ENCODE peak calls at places on chromosome 4, in nine cellular contexts. R is astrocyte of the spinal cord, S is keratinocyte, D is upper lobe of right lung, F is heart left ventricle, A is Panc1, I is right lobe of liver, Y is B cell, J is left lung. T is an unnamed sample.

GRCh38 chr4:113773756-113774155 is 12.2 kb upstream of the CAMK2D start:
- DNase-seq in S (no peak), A (no peak), Y (no peak), F (no peak), I (no peak), J (no peak), R (no peak), D (no peak), T (no peak)

GRCh38 chr4:29927895-29928294 is 792.3 kb upstream of the PCDH7 start:
- DNase-seq in J (no peak), Y (no peak), I (no peak), A (no peak), S (no peak), R (no peak), D (no peak), F (no peak), T (no peak)

GRCh38 chr4:20532871-20533870 is 167.1 kb upstream of the PACRGL start:
- DNase-seq in R (peak; percentile 61), J (no peak), Y (no peak), I (no peak), F (no peak), A (no peak), S (no peak), D (no peak), T (no peak)

GRCh38 chr4:23382880-23383279 is 507.0 kb downstream of the PPARGC1A start:
- DNase-seq in Y (no peak), A (no peak), R (peak; percentile 23), F (no peak), J (no peak), S (no peak), I (no peak), D (no peak), T (no peak)

GRCh38 chr4:84751707-84752106 is 168.8 kb downstream of the CDS1 start:
- DNase-seq in J (no peak), R (no peak), A (no peak), Y (no peak), I (no peak), F (no peak), D (no peak), S (no peak), T (no peak)

GRCh38 chr4:180150818-180151217 is 2092.4 kb upstream of the TENM3 start:
- DNase-seq in Y (no peak), D (no peak), J (no peak), A (no peak), I (no peak), S (no peak), F (no peak), R (peak; percentile 13), T (no peak)

GRCh38 chr4:85486425-85487101 is 11.6 kb downstream of the ARHGAP24 start:
- DNase-seq in R (peak; percentile 26), F (no peak), I (no peak), J (no peak), D (no peak), A (no peak), Y (no peak), S (no peak), T (no peak)

GRCh38 chr4:57370691-57371090 is 260.5 kb upstream of the IGFBP7 start:
- DNase-seq in Y (no peak), D (no peak), I (no peak), J (no peak), A (no peak), R (no peak), S (no peak), F (no peak), T (no peak)

DNA sequence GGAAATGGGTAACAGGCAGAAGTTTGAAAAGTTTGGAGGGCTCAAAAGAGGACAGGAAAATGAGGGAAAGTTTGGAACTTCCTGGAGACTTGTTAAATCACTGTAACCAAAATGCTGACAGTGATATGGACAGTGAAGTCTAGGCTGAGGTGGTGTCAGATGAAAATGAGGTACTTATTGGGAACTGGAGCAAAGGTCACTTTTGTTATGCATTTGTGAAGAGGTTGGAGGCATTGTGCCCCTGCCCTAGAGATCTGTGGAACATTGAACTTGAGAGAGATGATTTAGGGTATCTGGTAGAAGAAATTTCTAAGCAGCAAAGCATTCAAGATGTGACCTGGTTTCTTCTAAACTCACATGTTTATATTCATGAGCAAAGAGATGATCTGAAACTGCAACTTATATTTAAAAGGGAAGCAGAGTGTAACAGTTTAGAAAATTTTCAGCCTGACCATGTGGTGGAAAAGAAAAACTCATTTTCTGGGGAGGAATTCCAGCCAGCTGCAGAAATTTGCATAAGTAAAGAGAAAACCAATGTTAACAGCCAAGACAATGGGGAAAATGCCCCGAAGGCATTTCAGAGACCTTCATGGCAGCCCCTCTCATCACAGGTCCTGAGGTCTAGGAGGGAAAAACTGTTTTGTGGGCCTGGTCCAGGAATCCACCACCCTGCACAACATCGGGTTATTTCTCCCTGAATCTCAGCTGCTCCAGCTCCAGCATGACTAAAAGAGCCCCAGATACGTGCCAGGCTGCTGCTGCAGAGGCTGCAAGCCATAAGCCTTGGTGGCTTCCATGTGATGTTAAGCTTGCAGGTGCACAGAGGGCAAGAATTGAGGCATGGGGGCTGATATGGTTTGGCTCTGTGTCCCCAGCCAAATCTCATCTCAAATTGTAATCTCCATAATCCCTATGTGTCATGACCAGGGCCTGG is 632.5 kb upstream of the GNPDA2 start:
- DNase-seq in F (peak; percentile 35), I (no peak), R (no peak), Y (no peak), J (no peak), A (no peak), S (no peak), D (no peak), T (no peak)
- TF ChIP-seq CTCF in F (no peak), I (no peak), R (no peak), Y (no peak), J (no peak), A (no peak), S (no peak), D (no peak), T (no peak)

GRCh38 chr4:16767861-16768260 is 130.6 kb downstream of the LDB2 start:
- DNase-seq in D (no peak), J (no peak), Y (no peak), R (no peak), A (no peak), F (no peak), S (no peak), I (no peak), T (no peak)

GRCh38 chr4:16765549-16765948 is 132.9 kb downstream of the LDB2 start:
- DNase-seq in I (no peak), D (no peak), Y (no peak), J (no peak), F (no peak), R (no peak), S (no peak), A (no peak), T (no peak)

GRCh38 chr4:16761031-16761430 is 137.4 kb downstream of the LDB2 start:
- DNase-seq in S (no peak), Y (no peak), F (no peak), J (no peak), D (no peak), A (no peak), I (no peak), R (no peak), T (no peak)

GRCh38 chr4:16767251-16767650 is 131.2 kb downstream of the LDB2 start:
- DNase-seq in F (no peak), Y (no peak), A (no peak), J (no peak), S (no peak), D (no peak), R (no peak), I (no peak), T (no peak)

GRCh38 chr4:16764622-16765021 is 133.8 kb downstream of the LDB2 start:
- DNase-seq in I (no peak), A (no peak), Y (no peak), S (no peak), D (no peak), J (no peak), F (no peak), R (peak; percentile 37), T (no peak)
- TF ChIP-seq CTCF in I (peak; percentile 36), A (peak; percentile 25), Y (no peak), S (no peak), D (peak; percentile 19), J (no peak), F (peak; percentile 37), R (peak; percentile 56), T (peak; percentile 13)

GRCh38 chr4:147526272-147526654 is 45.4 kb downstream of the EDNRA start:
- DNase-seq in J (no peak), A (no peak), S (no peak), Y (no peak), R (no peak), I (no peak), D (no peak), F (no peak), T (no peak)
- TF ChIP-seq CTCF in J (no peak), A (no peak), S (no peak), Y (no peak), R (peak; percentile 3), I (no peak), D (no peak), F (peak; percentile 48), T (no peak)

GRCh38 chr4:3371581-3372001 is 70.2 kb upstream of the HGFAC start:
- DNase-seq in F (no peak), J (no peak), R (no peak), I (no peak), D (no peak), Y (no peak), S (no peak), A (no peak), T (no peak)

GRCh38 chr4:3368334-3368733 is 73.4 kb upstream of the HGFAC start:
- DNase-seq in R (no peak), A (no peak), D (no peak), I (no peak), J (no peak), S (no peak), F (no peak), Y (no peak), T (no peak)

GRCh38 chr4:3371038-3371437 is 70.7 kb upstream of the HGFAC start:
- DNase-seq in S (no peak), Y (no peak), J (no peak), A (no peak), D (no peak), I (no peak), R (peak; percentile 30), F (no peak), T (no peak)

GRCh38 chr4:3368841-3369760 is 72.7 kb upstream of the HGFAC start:
- DNase-seq in Y (no peak), R (no peak), I (peak; percentile 44), F (no peak), D (no peak), S (no peak), A (no peak), J (no peak), T (no peak)

DNA sequence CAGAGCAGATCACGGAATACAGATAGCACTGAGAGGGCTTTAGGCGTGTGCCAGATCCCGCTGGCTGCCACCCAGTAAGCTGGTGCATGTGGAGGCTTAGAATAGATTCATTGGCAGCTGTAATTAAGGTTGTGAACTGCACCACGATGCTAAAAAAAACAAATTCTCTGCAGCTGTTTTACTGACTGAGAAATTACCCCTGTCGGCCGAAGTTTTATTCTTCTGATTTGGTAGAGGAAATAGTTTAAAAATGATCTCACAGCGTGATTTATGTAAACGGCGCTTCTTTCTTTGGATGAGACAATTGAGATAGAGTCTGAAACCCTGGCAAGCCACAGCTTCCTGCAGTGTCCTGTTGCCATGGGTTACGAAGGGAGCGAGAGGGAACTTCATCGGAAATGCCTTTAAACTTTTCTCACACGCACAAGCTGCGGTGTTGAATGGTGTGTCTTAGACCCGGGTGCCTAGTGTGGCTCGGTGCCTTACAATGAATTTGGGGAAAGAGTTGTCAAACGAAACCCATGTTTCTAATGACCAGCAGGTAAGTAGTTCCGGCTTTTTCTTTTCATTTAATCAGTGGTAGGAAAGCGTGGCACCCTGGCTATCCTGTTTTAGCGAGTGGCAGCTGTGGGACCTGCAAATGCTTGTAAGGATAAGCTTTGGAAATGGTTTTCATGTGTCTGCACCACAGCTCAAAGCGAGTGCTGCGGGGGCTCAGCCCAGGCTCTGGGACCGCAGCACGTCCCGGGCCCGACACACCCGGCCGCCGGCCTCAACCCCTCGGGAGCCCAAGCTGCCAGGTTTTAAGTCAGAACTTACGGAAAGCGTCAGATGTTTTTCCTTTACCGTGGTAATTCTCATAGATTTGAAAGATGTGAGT is 71.7 kb upstream of the HGFAC start:
- DNase-seq in F (no peak), D (no peak), J (no peak), R (peak; percentile 89), I (peak; percentile 74), A (no peak), Y (no peak), S (no peak), T (peak; percentile 62)
- TF ChIP-seq CTCF in F (no peak), D (no peak), J (no peak), R (no peak), I (no peak), A (no peak), Y (no peak), S (no peak), T (no peak)